ENCODE peak calls at places on chromosomes 13 and 19, in five cellular contexts. H is stimulated activated CD8-positive, alpha-beta memory T cell treated with anti-CD3 and anti-CD28 coated beads, Interleukin-12 subunit alpha, Interleukin-12 subunit beta, amount 100 ng/mL, for 4 hours; A is central memory CD8-positive, alpha-beta T cell; Y is cardiac fibroblast; J is activated CD8-positive, alpha-beta memory T cell treated with anti-CD3 and anti-CD28 coated beads for 4 hours. F is an unnamed sample.

GRCh38 chr13:52713894-52714293 is 25.7 kb downstream of the CNMD start:
- DNase-seq in H (no peak), A (no peak), Y (peak), J (no peak), F (no peak)

GRCh38 chr13:24650157-24650556 is 30.1 kb upstream of the ATP12A start:
- DNase-seq in H (no peak), A (no peak), Y (peak), J (no peak), F (no peak)

GRCh38 chr13:109655611-109656010 is 130.8 kb downstream of the IRS2 start:
- DNase-seq in H (no peak), A (no peak), Y (no peak), J (no peak), F (no peak)

GRCh38 chr13:26247608-26248007 is 6.3 kb upstream of the CDK8 start:
- DNase-seq in H (no peak), A (no peak), Y (peak), J (no peak), F (no peak)

GRCh38 chr13:66803759-66804456 is 426.2 kb downstream of the PCDH9 start:
- DNase-seq in H (no peak), A (no peak), Y (no peak), J (no peak), F (peak)

GRCh38 chr13:99542788-99543406 is 41.6 kb downstream of the TM9SF2 start:
- DNase-seq in H (no peak), A (no peak), Y (no peak), J (no peak), F (no peak)

GRCh38 chr19:29531458-29532025 is 5.7 kb downstream of the VSTM2B start:
- DNase-seq in H (no peak), A (no peak), Y (no peak), J (no peak), F (no peak)

GRCh38 chr13:19596960-19597361 is 35.6 kb upstream of the TPTE2 start:
- DNase-seq in H (no peak), A (no peak), Y (no peak), J (no peak), F (no peak)

GRCh38 chr13:23701191-23701590 is 131.0 kb downstream of the TNFRSF19 start:
- DNase-seq in H (no peak), A (no peak), Y (peak), J (no peak), F (no peak)

GRCh38 chr19:6232567-6232966 is 47.2 kb downstream of the MLLT1 start:
- DNase-seq in H (no peak), A (no peak), Y (peak), J (no peak), F (no peak)

GRCh38 chr19:6402834-6403608 is 10.1 kb upstream of the GTF2F1 start:
- DNase-seq in H (no peak), A (no peak), Y (peak), J (no peak), F (peak)